ENCODE peak calls at places on chromosomes 7 and 10, in nine cellular contexts. S is IMR-90, M is H9, D is HCT116, A is endothelial cell of umbilical vein, F is PC-3, Y is GM23248, I is mammary epithelial cell, J is neural progenitor cell. K is an unnamed sample.

GRCh38 chr7:132154248-132154647 is 422.0 kb downstream of the PLXNA4 start:
- DNase-seq in S (no peak), M (no peak), D (no peak), A (no peak), F (peak; percentile 8), Y (no peak), I (no peak), J (no peak), K (no peak)

GRCh38 chr7:24912424-24912823 is 67.6 kb downstream of the OSBPL3 start:
- DNase-seq in S (no peak), M (no peak), D (no peak), A (no peak), F (no peak), Y (no peak), I (no peak), J (no peak), K (no peak)

GRCh38 chr10:43825984-43826383 is 177.3 kb upstream of the ZNF32 start:
- DNase-seq in S (no peak), M (no peak), D (no peak), A (no peak), F (no peak), Y (no peak), I (no peak), J (no peak), K (no peak)

GRCh38 chr7:2045559-2046405 is 187.0 kb downstream of the MAD1L1 start:
- DNase-seq in S (no peak), M (no peak), D (no peak), A (no peak), F (no peak), Y (no peak), I (no peak), J (no peak), K (no peak)

GRCh38 chr10:50431118-50431517 is 179.8 kb upstream of the ASAH2 start:
- DNase-seq in S (peak; percentile 71), M (no peak), D (no peak), A (peak; percentile 73), F (peak; percentile 59), Y (peak; percentile 88), I (peak; percentile 57), J (no peak), K (peak; percentile 68)

GRCh38 chr10:77139145-77139692 is 498.4 kb downstream of the KCNMA1 start:
- DNase-seq in S (no peak), M (no peak), D (no peak), A (no peak), F (no peak), Y (no peak), I (no peak), J (no peak), K (no peak)

GRCh38 chr7:154869436-154869835 is 133.5 kb downstream of the PAXIP1 start:
- DNase-seq in S (no peak), M (no peak), D (no peak), A (no peak), F (no peak), Y (no peak), I (no peak), J (no peak), K (no peak)

GRCh38 chr7:483656-484364 is 35.8 kb downstream of the PDGFA start:
- DNase-seq in S (no peak), M (no peak), D (no peak), A (no peak), F (no peak), Y (no peak), I (no peak), J (no peak), K (no peak)

GRCh38 chr10:70775679-70776454 is 9.3 kb downstream of the TBATA start:
- DNase-seq in S (no peak), M (peak; percentile 24), D (no peak), A (no peak), F (no peak), Y (no peak), I (no peak), J (no peak), K (no peak)

GRCh38 chr7:2197436-2198155 is 35.1 kb downstream of the MAD1L1 start:
- DNase-seq in S (no peak), M (peak; percentile 27), D (no peak), A (no peak), F (no peak), Y (no peak), I (no peak), J (no peak), K (no peak)

GRCh38 chr10:58291538-58292174 is 22.7 kb downstream of the CISD1 start:
- DNase-seq in S (peak; percentile 71), M (no peak), D (peak; percentile 24), A (peak; percentile 72), F (peak; percentile 78), Y (peak; percentile 79), I (peak; percentile 42), J (peak; percentile 17), K (peak; percentile 30)

GRCh38 chr7:234712-235553 is 42.6 kb downstream of the FAM20C start:
- DNase-seq in S (peak; percentile 71), M (no peak), D (no peak), A (no peak), F (peak; percentile 45), Y (peak; percentile 64), I (peak; percentile 29), J (no peak), K (no peak)

GRCh38 chr10:59108886-59109288 is 67.6 kb upstream of the PHYHIPL start:
- DNase-seq in S (no peak), M (no peak), D (no peak), A (no peak), F (no peak), Y (no peak), I (no peak), J (no peak), K (no peak)

GRCh38 chr7:18471476-18472160 is 23.9 kb upstream of the HDAC9 start:
- DNase-seq in S (no peak), M (no peak), D (no peak), A (no peak), F (no peak), Y (no peak), I (no peak), J (no peak), K (no peak)

GRCh38 chr10:71660313-71660712 is 59.3 kb downstream of the C10orf105 start:
- DNase-seq in S (no peak), M (no peak), D (no peak), A (no peak), F (no peak), Y (no peak), I (no peak), J (no peak), K (no peak)

GRCh38 chr7:21762469-21762868 is 183.2 kb downstream of the CDCA7L start:
- DNase-seq in S (no peak), M (no peak), D (no peak), A (no peak), F (no peak), Y (no peak), I (no peak), J (no peak), K (no peak)

GRCh38 chr10:44704616-44705015 is 206.5 kb upstream of the TMEM72 start:
- DNase-seq in S (no peak), M (no peak), D (no peak), A (no peak), F (no peak), Y (no peak), I (no peak), J (no peak), K (no peak)

GRCh38 chr10:98224509-98224908 is 43.5 kb downstream of the LOXL4 start:
- DNase-seq in S (peak; percentile 57), M (no peak), D (no peak), A (no peak), F (peak; percentile 18), Y (peak; percentile 49), I (no peak), J (no peak), K (peak; percentile 19)

GRCh38 chr7:82078807-82079206 is 309.0 kb upstream of the HGF start:
- DNase-seq in S (no peak), M (no peak), D (no peak), A (no peak), F (no peak), Y (no peak), I (no peak), J (no peak), K (no peak)

GRCh38 chr10:56258991-56259390 is 102.1 kb downstream of the ZWINT start:
- DNase-seq in S (no peak), M (no peak), D (no peak), A (no peak), F (no peak), Y (no peak), I (no peak), J (no peak), K (no peak)

GRCh38 chr7:151744656-151745055 is 132.3 kb downstream of the PRKAG2 start:
- DNase-seq in S (no peak), M (no peak), D (no peak), A (no peak), F (no peak), Y (no peak), I (no peak), J (no peak), K (no peak)
- H3K4me2 ChIP-seq in S (no peak overlapping the region), M (no peak overlapping the region), D (peak overlapping the region; percentile 73), A (no peak overlapping the region), F (peak overlapping the region; percentile 67), Y (no peak overlapping the region), I (no peak overlapping the region), J (no peak overlapping the region), K (peak overlapping the region; percentile 36)

DNA sequence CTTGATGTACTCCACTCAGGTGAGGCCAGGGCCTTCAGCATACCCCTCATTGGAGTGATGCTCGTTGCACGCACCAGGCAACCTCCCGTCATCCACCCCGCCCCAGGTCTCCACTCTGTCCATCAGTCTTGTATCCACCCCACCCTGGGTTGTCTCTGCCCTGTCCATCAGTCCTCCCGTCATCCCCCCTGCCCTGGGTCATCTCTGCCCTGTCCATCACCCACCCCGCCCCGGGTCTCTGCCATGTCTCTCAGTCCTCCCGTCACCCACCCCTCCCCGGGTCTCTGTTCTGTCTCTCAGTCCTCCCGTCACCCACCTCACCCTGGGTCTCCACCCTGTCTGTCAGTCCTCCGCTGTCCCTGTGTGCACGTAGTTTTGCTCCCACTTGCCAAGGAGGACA is 59.9 kb downstream of the WDR37 start:
- DNase-seq in S (no peak), M (no peak), D (no peak), A (no peak), F (no peak), Y (no peak), I (no peak), J (no peak), K (no peak)
- H4K20me1 ChIP-seq in S (peaks cover 5% of the 10 kb centered on the region), M (no peaks in the 10 kb centered on the region), D (no peaks in the 10 kb centered on the region), A (no peaks in the 10 kb centered on the region), F (no peaks in the 10 kb centered on the region), Y (no peaks in the 10 kb centered on the region), I (no peaks in the 10 kb centered on the region), J (peaks cover 8% of the 10 kb centered on the region), K (peaks cover 31% of the 10 kb centered on the region)

GRCh38 chr10:74013004-74013403 is 15.1 kb downstream of the VCL start:
- DNase-seq in S (no peak), M (no peak), D (no peak), A (no peak), F (no peak), Y (no peak), I (no peak), J (no peak), K (no peak)
- H3K4me2 ChIP-seq in S (peak overlapping the region; percentile 42), M (no peak overlapping the region), D (no peak overlapping the region), A (no peak overlapping the region), F (no peak overlapping the region), Y (peak overlapping the region; percentile 15), I (no peak overlapping the region), J (no peak overlapping the region), K (no peak overlapping the region)

DNA sequence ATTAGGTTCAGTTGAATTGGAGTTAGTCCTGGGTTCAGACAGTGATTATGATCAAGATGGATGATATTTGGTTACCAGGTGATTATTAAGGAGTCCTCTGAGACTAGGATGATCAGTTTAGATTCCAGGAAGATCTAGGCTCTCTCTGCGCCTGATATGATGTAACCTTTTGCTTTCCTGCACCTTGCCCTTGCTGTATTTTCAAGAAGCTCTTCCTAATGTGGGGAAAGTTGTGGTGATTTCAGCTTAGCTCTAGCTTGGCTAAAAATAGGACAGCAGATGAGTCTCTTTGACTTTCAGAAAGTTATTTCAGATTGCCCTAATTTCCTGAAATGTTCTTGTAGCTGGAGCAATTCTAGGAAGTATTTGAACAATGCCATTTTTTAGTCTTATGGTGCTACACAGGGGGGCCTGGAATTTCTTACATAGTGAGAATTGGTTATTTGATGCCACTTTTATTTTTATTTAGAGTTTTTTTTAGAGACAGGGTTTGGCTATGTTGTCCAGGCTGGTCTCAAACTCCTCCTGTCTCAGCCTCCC is 3.8 kb downstream of the LCOR start:
- DNase-seq in S (peak; percentile 34), M (no peak), D (no peak), A (peak; percentile 7), F (no peak), Y (peak; percentile 42), I (no peak), J (no peak), K (no peak)
- H4K20me1 ChIP-seq in S (peaks cover 70% of the 10 kb centered on the region), M (no peaks in the 10 kb centered on the region), D (peaks cover 3% of the 10 kb centered on the region), A (peaks cover 34% of the 10 kb centered on the region), F (peaks cover 31% of the 10 kb centered on the region), Y (peaks cover 36% of the 10 kb centered on the region), I (no peaks in the 10 kb centered on the region), J (peaks cover 58% of the 10 kb centered on the region), K (peaks cover 75% of the 10 kb centered on the region)

K was measured in astrocyte.